ENCODE peak calls at places on chromosomes 4 and X, in eight cellular contexts. M is cardiac muscle cell; T is naive B cell; H is WERI-Rb-1; U is EH; C is stimulated activated CD4-positive, alpha-beta T cell treated with anti-CD3 and anti-CD28 coated beads, Interleukin-4, amount 100 ng/mL, for 48 hours; W is D341Med; D is NCI-H1092 treated with DMSO at 0.1 percent for 48 hours. K is an unnamed sample.

GRCh38 chr4:113069212-113069892 is 19.9 kb downstream of the ANK2 start:
- DNase-seq in M (no peak), T (no peak), H (no peak), U (no peak), C (no peak), W (no peak), D (no peak), K (no peak)

GRCh38 chr4:47577779-47578553 is 92.9 kb downstream of the ATP10D start:
- DNase-seq in M (no peak), T (no peak), H (no peak), U (peak; percentile 75), C (no peak), W (no peak), D (no peak), K (no peak)

GRCh38 chr4:23680616-23681518 is 209.0 kb downstream of the PPARGC1A start:
- DNase-seq in M (no peak), T (no peak), H (no peak), U (peak; percentile 8), C (no peak), W (no peak), D (no peak), K (no peak)

GRCh38 chr4:113584407-113585150 is 177.0 kb downstream of the CAMK2D start:
- DNase-seq in M (peak; percentile 74), T (no peak), H (peak; percentile 42), U (peak; percentile 92), C (no peak), W (no peak), D (no peak), K (no peak)

GRCh38 chrX:10531927-10532326 is 88.5 kb downstream of the MID1 start:
- DNase-seq in M (no peak), T (no peak), H (no peak), U (no peak), C (no peak), W (no peak), D (no peak), K (no peak)

GRCh38 chr4:101039367-101039766 is 308.0 kb downstream of the PPP3CA start:
- DNase-seq in M (no peak), T (no peak), H (no peak), U (no peak), C (peak; percentile 53), W (no peak), D (no peak), K (no peak)

GRCh38 chr4:68257719-68258118 is 12.2 kb upstream of the TMPRSS11B start:
- DNase-seq in M (no peak), T (no peak), H (no peak), U (no peak), C (no peak), W (no peak), D (no peak), K (no peak)

GRCh38 chr4:82042042-82042441 is 331.7 kb downstream of the HNRNPD start:
- DNase-seq in M (no peak), T (no peak), H (no peak), U (no peak), C (no peak), W (no peak), D (no peak), K (no peak)

GRCh38 chr4:87633239-87633638 is 16.8 kb upstream of the DMP1 start:
- DNase-seq in M (peak; percentile 29), T (no peak), H (no peak), U (peak; percentile 30), C (no peak), W (peak; percentile 42), D (peak; percentile 1), K (no peak)

GRCh38 chr4:41890085-41890484 is 45.1 kb upstream of the TMEM33 start:
- DNase-seq in M (no peak), T (no peak), H (no peak), U (peak; percentile 9), C (no peak), W (no peak), D (no peak), K (no peak)